ENCODE peak calls at places on chromosome 18, in nine cellular contexts. W is tibial nerve; L is HCT116; K is heart right ventricle; R is effector memory CD4-positive, alpha-beta T cell; C is fibroblast of lung; B is right lobe of liver; A is RWPE1; P is sigmoid colon. S is an unnamed sample.

GRCh38 chr18:6810191-6810590 is 80.7 kb downstream of the ARHGAP28 start:
- DNase-seq in B (no peak), R (no peak), C (no peak), A (no peak), K (no peak), W (no peak), P (no peak), L (no peak), S (no peak)

GRCh38 chr18:28095041-28095440 is 81.9 kb downstream of the CDH2 start:
- DNase-seq in P (no peak), B (no peak), C (no peak), A (no peak), R (no peak), K (no peak), L (no peak), W (no peak), S (no peak)

GRCh38 chr18:13932285-13933025 is 17.1 kb upstream of the MC2R start:
- DNase-seq in R (no peak), P (no peak), C (no peak), B (no peak), W (no peak), K (no peak), A (no peak), L (no peak), S (no peak)

GRCh38 chr18:26864658-26865057 is 849 bp downstream of the AQP4 start:
- DNase-seq in K (no peak), L (no peak), C (no peak), B (no peak), P (no peak), W (no peak), A (no peak), R (no peak), S (no peak)

GRCh38 chr18:46253498-46253897 is 149.3 kb downstream of the HAUS1 start:
- DNase-seq in B (no peak), A (no peak), K (no peak), C (peak; percentile 27), L (no peak), P (peak; percentile 79), W (no peak), R (no peak), S (no peak)

GRCh38 chr18:77524909-77525308 is 275.3 kb downstream of the GALR1 start:
- DNase-seq in A (no peak), B (no peak), K (no peak), P (no peak), R (no peak), C (no peak), W (no peak), L (no peak), S (no peak)

GRCh38 chr18:49959176-49959575 is 145.8 kb upstream of the ACAA2 start:
- DNase-seq in W (no peak), L (no peak), C (no peak), P (no peak), R (no peak), B (no peak), A (no peak), K (no peak), S (no peak)

GRCh38 chr18:80163183-80163582 is 54.1 kb downstream of the ADNP2 start:
- DNase-seq in P (no peak), B (no peak), C (no peak), L (no peak), K (no peak), R (no peak), A (no peak), W (no peak), S (no peak)

GRCh38 chr18:26421503-26421902 is 126.8 kb downstream of the KCTD1 start:
- DNase-seq in B (no peak), L (no peak), W (no peak), C (no peak), K (no peak), P (peak; percentile 26), R (no peak), A (no peak), S (no peak)

GRCh38 chr18:27605107-27605834 is 420.2 kb upstream of the CHST9 start:
- DNase-seq in W (peak; percentile 26), P (no peak), R (no peak), A (peak; percentile 35), B (peak; percentile 35), L (peak; percentile 28), K (peak; percentile 46), C (peak; percentile 70), S (peak; percentile 20)

GRCh38 chr18:58044370-58045264 is 591 bp downstream of the NEDD4L start:
- DNase-seq in B (peak; percentile 68), C (peak; percentile 42), W (peak; percentile 19), R (peak; percentile 16), K (peak; percentile 5), L (no peak), A (peak; percentile 25), P (peak; percentile 76), S (peak; percentile 34)

GRCh38 chr18:51128533-51128932 is 68.9 kb downstream of the MEX3C start:
- DNase-seq in P (no peak), B (no peak), A (no peak), C (no peak), R (no peak), L (no peak), W (no peak), K (no peak), S (no peak)

GRCh38 chr18:6876646-6877045 is 147.1 kb downstream of the ARHGAP28 start:
- DNase-seq in K (no peak), C (peak; percentile 49), B (no peak), W (no peak), L (no peak), A (no peak), P (no peak), R (no peak), S (no peak)

GRCh38 chr18:47075098-47075883 is 39.9 kb upstream of the ELOA2 start:
- DNase-seq in L (peak; percentile 57), C (no peak), W (no peak), A (peak; percentile 51), P (no peak), K (no peak), R (no peak), B (no peak), S (no peak)

GRCh38 chr18:51151568-51152511 is 45.6 kb downstream of the MEX3C start:
- DNase-seq in L (no peak), C (no peak), W (no peak), B (no peak), P (no peak), R (peak; percentile 41), K (no peak), A (no peak), S (no peak)

GRCh38 chr18:13219012-13219396 is 444 bp downstream of the LDLRAD4 start:
- DNase-seq in W (no peak), L (no peak), P (no peak), K (no peak), R (no peak), C (no peak), B (no peak), A (no peak), S (no peak)

DNA sequence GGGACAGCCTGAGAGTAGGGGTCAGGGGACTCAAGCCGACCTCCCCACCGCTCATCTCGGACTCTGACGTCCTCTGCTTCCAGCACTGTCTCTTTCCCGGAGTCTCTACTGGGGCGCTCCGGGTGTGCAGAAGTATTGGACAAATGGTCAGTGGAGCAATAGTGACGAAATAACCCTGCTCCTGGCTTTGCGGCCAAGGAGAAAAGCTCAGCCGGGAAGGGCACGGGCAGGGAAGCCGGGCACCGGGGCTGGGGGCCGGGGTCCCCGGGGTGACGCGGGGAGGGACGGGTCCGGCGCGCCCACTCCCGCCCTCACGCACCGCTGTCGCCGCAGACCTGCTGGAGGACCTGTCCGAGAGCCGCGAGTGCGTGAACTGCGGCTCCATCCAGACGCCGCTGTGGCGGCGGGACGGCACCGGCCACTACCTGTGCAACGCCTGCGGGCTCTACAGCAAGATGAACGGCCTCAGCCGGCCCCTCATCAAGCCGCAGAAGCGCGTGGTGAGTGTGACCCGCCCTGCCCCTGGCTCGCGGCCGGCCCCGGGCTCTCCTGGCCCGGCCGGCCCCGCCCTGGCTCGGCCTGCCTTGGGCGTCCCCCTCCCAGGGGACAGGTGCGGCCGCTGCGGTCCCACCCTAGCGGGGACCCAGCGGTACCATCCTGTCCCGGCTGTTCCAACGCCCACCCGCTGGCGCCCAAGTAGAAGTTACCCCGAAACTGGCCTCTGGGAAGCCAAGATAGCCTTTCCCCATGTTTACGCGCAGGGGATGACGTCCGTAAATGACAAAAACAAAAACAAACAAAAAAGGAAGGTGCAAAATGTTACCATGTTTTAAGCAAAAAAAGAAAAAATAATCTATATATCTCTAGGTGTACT is 7.5 kb downstream of the GATA6 start:
- DNase-seq in A (no peak), K (no peak), P (no peak), W (no peak), R (no peak), B (no peak), C (peak; percentile 68), L (no peak), S (no peak)
- H3K27ac ChIP-seq in A (no peak overlapping the region), K (peak overlapping the region; percentile 93), P (peak overlapping the region; percentile 95), W (no peak overlapping the region), R (no peak overlapping the region), B (peak overlapping the region; percentile 49), C (no peak overlapping the region), L (no peak overlapping the region), S (no peak overlapping the region)

DNA sequence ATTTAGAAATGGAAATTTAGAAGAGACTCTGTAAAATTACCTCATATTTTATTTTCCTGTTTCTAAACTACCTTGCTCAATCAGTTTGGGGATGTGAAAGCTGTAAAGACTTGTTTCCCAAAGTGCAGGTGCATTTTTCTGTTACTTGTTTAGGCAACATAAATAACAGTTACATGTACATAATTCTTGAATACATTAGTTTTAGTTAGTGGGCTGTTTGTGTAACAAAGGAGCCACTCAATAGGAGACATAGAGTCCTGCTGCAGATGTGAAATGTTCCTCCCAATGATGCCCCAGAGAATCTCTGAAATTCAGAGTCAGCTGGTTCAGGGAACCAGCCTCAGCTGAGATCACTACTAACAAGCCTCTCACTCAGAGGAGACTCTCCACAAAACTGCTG is 91.6 kb upstream of the TWSG1 start:
- DNase-seq in R (no peak), A (no peak), C (no peak), B (no peak), W (no peak), K (no peak), L (no peak), P (no peak), S (no peak)
- H3K27ac ChIP-seq in R (no peak overlapping the region), A (no peak overlapping the region), C (no peak overlapping the region), B (no peak overlapping the region), W (no peak overlapping the region), K (no peak overlapping the region), L (no peak overlapping the region), P (no peak overlapping the region), S (no peak overlapping the region)

GRCh38 chr18:48165104-48165866 is 234.8 kb upstream of the SMAD2 start:
- DNase-seq in R (no peak), L (no peak), A (no peak), K (no peak), P (no peak), B (no peak), C (no peak), W (no peak), S (no peak)
- H3K27ac ChIP-seq in R (no peak overlapping the region), L (no peak overlapping the region), A (no peak overlapping the region), K (no peak overlapping the region), P (no peak overlapping the region), B (no peak overlapping the region), C (no peak overlapping the region), W (no peak overlapping the region), S (no peak overlapping the region)

DNA sequence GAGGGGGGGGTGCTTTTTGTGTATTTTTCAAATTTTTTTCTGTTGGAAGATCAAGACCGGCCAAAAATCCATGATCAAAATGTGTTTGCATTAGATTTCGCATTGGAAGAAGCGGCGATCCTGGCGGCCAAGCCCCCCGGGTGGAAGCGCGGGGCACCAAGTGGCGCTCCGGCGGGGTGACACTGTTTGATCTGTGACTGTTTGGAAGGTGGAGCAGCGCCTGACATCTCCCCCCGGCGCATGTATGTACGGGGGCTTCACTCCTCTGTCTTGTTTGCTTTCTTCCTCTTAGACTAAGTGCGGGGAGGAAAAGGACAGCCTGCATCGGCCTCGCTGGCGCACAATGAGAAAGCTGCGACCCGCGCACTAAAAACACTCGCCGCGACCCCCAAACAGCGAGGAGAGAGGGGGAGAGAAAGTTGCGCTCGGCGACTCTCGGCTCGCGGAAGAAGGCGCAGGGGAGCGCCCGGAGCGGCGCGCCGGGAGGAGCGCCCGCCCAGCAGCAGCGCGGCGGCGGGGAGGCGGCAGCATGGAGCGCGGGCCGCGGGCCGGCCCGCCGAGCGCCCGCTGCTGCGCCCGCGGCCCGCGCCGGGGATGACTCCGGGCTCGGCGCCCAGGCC is 515 bp downstream of the TSHZ1 start:
- DNase-seq in A (no peak), W (no peak), R (no peak), L (no peak), P (no peak), C (peak; percentile 47), B (no peak), K (no peak), S (no peak)
- H3K27ac ChIP-seq in A (peak overlapping the region; percentile 81), W (peak overlapping the region; percentile 94), R (peak overlapping the region; percentile 81), L (peak overlapping the region; percentile 96), P (peak overlapping the region; percentile 99), C (peak overlapping the region; percentile 64), B (peak overlapping the region; percentile 99), K (peak overlapping the region; percentile 99), S (peak overlapping the region; percentile 90)

S was measured in caudate nucleus.